ENCODE peak calls at places on chromosomes 7 and 10, in nine cellular contexts. A is CD4-positive, alpha-beta memory T cell; D is NCI-H2081; U is frontal cortex; G is NCI-H774; S is MCF 10A; Q is CD8-positive, alpha-beta T cell; E is stimulated activated CD8-positive, alpha-beta memory T cell treated with anti-CD3 and anti-CD28 coated beads, Interleukin-12 subunit alpha, Interleukin-12 subunit beta, amount 100 ng/mL, for 1 hour; M is T-cell. K is an unnamed sample.

GRCh38 chr10:109933984-109934565 is 10.8 kb upstream of the XPNPEP1 start:
- DNase-seq in E (no peak), G (no peak), S (no peak), M (peak), U (no peak), Q (peak), D (no peak), A (peak), K (no peak)

GRCh38 chr7:102125127-102125561 is 161.5 kb upstream of the SH2B2 start:
- DNase-seq in G (no peak), M (no peak), E (no peak), A (no peak), D (no peak), S (peak), U (no peak), Q (no peak), K (no peak)

GRCh38 chr10:52265131-52265926 is 48.8 kb upstream of the DKK1 start:
- DNase-seq in M (no peak), G (no peak), S (no peak), Q (no peak), A (no peak), E (no peak), D (no peak), U (no peak), K (no peak)

GRCh38 chr10:24695452-24695851 is 28.2 kb downstream of the ARHGAP21 start:
- DNase-seq in A (no peak), Q (no peak), E (no peak), S (no peak), U (no peak), M (no peak), G (no peak), D (no peak), K (no peak)

GRCh38 chr10:93334901-93335312 is 147.2 kb downstream of the MYOF start:
- DNase-seq in M (no peak), G (no peak), Q (no peak), U (no peak), E (no peak), D (no peak), A (no peak), S (peak), K (no peak)

GRCh38 chr7:128115821-128116723 is 84.8 kb upstream of the LRRC4 start:
- DNase-seq in D (no peak), M (no peak), S (no peak), A (no peak), E (no peak), U (no peak), G (no peak), Q (no peak), K (no peak)

GRCh38 chr7:159128767-159129166 is 15.9 kb downstream of the VIPR2 start:
- DNase-seq in S (no peak), A (no peak), D (no peak), U (no peak), G (no peak), E (no peak), Q (no peak), M (no peak), K (no peak)

GRCh38 chr10:18793951-18794350 is 134.7 kb downstream of the ARL5B start:
- DNase-seq in S (peak), A (no peak), M (no peak), D (peak), Q (no peak), G (no peak), E (no peak), U (no peak), K (no peak)

GRCh38 chr10:8539056-8539455 is 484.6 kb downstream of the GATA3 start:
- DNase-seq in G (no peak), S (no peak), D (no peak), A (no peak), Q (no peak), E (no peak), U (no peak), M (no peak), K (no peak)

GRCh38 chr7:127652333-127653248 is 597 bp downstream of the SND1 start:
- DNase-seq in U (no peak), E (no peak), Q (no peak), M (no peak), A (no peak), S (peak), G (no peak), D (peak), K (no peak)

GRCh38 chr10:63801139-63801538 is 279.9 kb downstream of the REEP3 start:
- DNase-seq in A (no peak), S (no peak), G (no peak), U (no peak), E (no peak), Q (no peak), D (no peak), M (no peak), K (no peak)

GRCh38 chr7:24956021-24956420 is 24.0 kb downstream of the OSBPL3 start:
- DNase-seq in M (no peak), D (no peak), Q (no peak), A (no peak), S (peak), E (no peak), U (no peak), G (no peak), K (no peak)

GRCh38 chr10:93652857-93653256 is 40.5 kb downstream of the PDE6C start:
- DNase-seq in S (peak), D (no peak), E (no peak), A (no peak), U (no peak), Q (no peak), M (no peak), G (no peak), K (no peak)

GRCh38 chr7:73626814-73627213 is 2.5 kb upstream of the MLXIPL start:
- DNase-seq in E (no peak), A (no peak), S (peak), M (no peak), U (no peak), Q (no peak), G (no peak), D (no peak), K (no peak)

GRCh38 chr7:35906191-35906908 is 105.5 kb downstream of the SEPTIN7 start:
- DNase-seq in D (peak), U (no peak), S (peak), Q (peak), A (peak), M (peak), G (peak), E (peak), K (peak)

GRCh38 chr7:144720139-144720538 is 115.7 kb downstream of the TPK1 start:
- DNase-seq in Q (no peak), A (no peak), U (no peak), M (no peak), E (no peak), D (no peak), G (no peak), S (peak), K (no peak)

GRCh38 chr10:92688927-92689662 is 660 bp upstream of the HHEX start:
- DNase-seq in M (no peak), S (no peak), G (no peak), E (no peak), A (no peak), U (no peak), Q (peak), D (no peak), K (no peak)

GRCh38 chr7:101595246-101595645 is 33.9 kb downstream of the MYL10 start:
- DNase-seq in Q (no peak), E (no peak), A (no peak), M (no peak), D (no peak), U (no peak), G (no peak), S (no peak), K (no peak)

GRCh38 chr7:64433590-64433989 is 119.8 kb downstream of the ZNF736 start:
- DNase-seq in D (no peak), E (no peak), Q (no peak), U (no peak), A (no peak), G (peak), M (no peak), S (no peak), K (no peak)

GRCh38 chr7:122902751-122903495 is 16.7 kb upstream of the CADPS2 start:
- DNase-seq in S (peak), G (no peak), A (no peak), M (no peak), D (no peak), Q (no peak), E (no peak), U (no peak), K (no peak)

GRCh38 chr10:123287594-123288247 is 133.5 kb downstream of the BUB3 start:
- DNase-seq in U (no peak), G (no peak), E (no peak), D (no peak), S (peak), A (no peak), M (no peak), Q (no peak), K (peak)

GRCh38 chr7:82172896-82173295 is 270.7 kb downstream of the CACNA2D1 start:
- DNase-seq in Q (no peak), A (no peak), M (no peak), E (no peak), S (no peak), D (peak), G (no peak), U (no peak), K (no peak)

GRCh38 chr10:48604408-48605263 is at the start of gene ARHGAP22:
- DNase-seq in S (peak), D (no peak), M (no peak), Q (no peak), E (no peak), U (peak), G (peak), A (no peak), K (no peak)

GRCh38 chr10:61157182-61157581 is 213.2 kb upstream of the RHOBTB1 start:
- DNase-seq in D (no peak), M (no peak), E (no peak), G (no peak), Q (no peak), S (no peak), A (no peak), U (no peak), K (no peak)

GRCh38 chr7:157544226-157544625 is 207.4 kb downstream of the DNAJB6 start:
- DNase-seq in G (no peak), E (no peak), A (no peak), M (no peak), S (no peak), Q (no peak), U (no peak), D (no peak), K (no peak)